ENCODE peak calls at places on chromosomes 7 and 10, in seven cellular contexts. One of them, this sample, is unnamed.

GRCh38 chr10:99540673-99541531 is 8.2 kb downstream of the NKX2-3 start:
- DNase-seq in SW 1271: no peak
- DNase-seq in stimulated activated CD8-positive, alpha-beta memory T cell treated with anti-CD3 and anti-CD28 coated beads, Interleukin-4, amount 100 ng/mL, for 24 hours: no peak
- DNase-seq in brain microvascular endothelial cell: no peak
- DNase-seq in NCI-H2029: no peak
- DNase-seq in fibroblast of villous mesenchyme: no peak
- DNase-seq in midbrain: no peak
- DNase-seq in this sample: no peak

GRCh38 chr10:12588091-12588850 is 238.9 kb downstream of the CAMK1D start:
- DNase-seq in SW 1271: no peak
- DNase-seq in stimulated activated CD8-positive, alpha-beta memory T cell treated with anti-CD3 and anti-CD28 coated beads, Interleukin-4, amount 100 ng/mL, for 24 hours: no peak
- DNase-seq in brain microvascular endothelial cell: no peak
- DNase-seq in NCI-H2029: no peak
- DNase-seq in fibroblast of villous mesenchyme: peak
- DNase-seq in midbrain: no peak
- DNase-seq in this sample: peak

GRCh38 chr7:79785556-79785955 is 332.1 kb upstream of the MAGI2 start:
- DNase-seq in SW 1271: no peak
- DNase-seq in stimulated activated CD8-positive, alpha-beta memory T cell treated with anti-CD3 and anti-CD28 coated beads, Interleukin-4, amount 100 ng/mL, for 24 hours: no peak
- DNase-seq in brain microvascular endothelial cell: no peak
- DNase-seq in NCI-H2029: no peak
- DNase-seq in fibroblast of villous mesenchyme: no peak
- DNase-seq in midbrain: no peak
- DNase-seq in this sample: no peak

GRCh38 chr7:30321089-30321991 is 36.9 kb downstream of the ZNRF2 start:
- DNase-seq in SW 1271: no peak
- DNase-seq in stimulated activated CD8-positive, alpha-beta memory T cell treated with anti-CD3 and anti-CD28 coated beads, Interleukin-4, amount 100 ng/mL, for 24 hours: no peak
- DNase-seq in brain microvascular endothelial cell: no peak
- DNase-seq in NCI-H2029: no peak
- DNase-seq in fibroblast of villous mesenchyme: no peak
- DNase-seq in midbrain: no peak
- DNase-seq in this sample: no peak

GRCh38 chr10:43046288-43046991 is 30.4 kb upstream of the RET start:
- DNase-seq in SW 1271: no peak
- DNase-seq in stimulated activated CD8-positive, alpha-beta memory T cell treated with anti-CD3 and anti-CD28 coated beads, Interleukin-4, amount 100 ng/mL, for 24 hours: no peak
- DNase-seq in brain microvascular endothelial cell: no peak
- DNase-seq in NCI-H2029: no peak
- DNase-seq in fibroblast of villous mesenchyme: no peak
- DNase-seq in midbrain: no peak
- DNase-seq in this sample: no peak

GRCh38 chr10:75043256-75044121 is 68.0 kb upstream of the SAMD8 start:
- DNase-seq in SW 1271: no peak
- DNase-seq in stimulated activated CD8-positive, alpha-beta memory T cell treated with anti-CD3 and anti-CD28 coated beads, Interleukin-4, amount 100 ng/mL, for 24 hours: peak
- DNase-seq in brain microvascular endothelial cell: no peak
- DNase-seq in NCI-H2029: no peak
- DNase-seq in fibroblast of villous mesenchyme: no peak
- DNase-seq in midbrain: no peak
- DNase-seq in this sample: no peak

GRCh38 chr10:132677096-132677904 is 108.6 kb downstream of the NKX6-2 start:
- DNase-seq in SW 1271: no peak
- DNase-seq in stimulated activated CD8-positive, alpha-beta memory T cell treated with anti-CD3 and anti-CD28 coated beads, Interleukin-4, amount 100 ng/mL, for 24 hours: no peak
- DNase-seq in brain microvascular endothelial cell: no peak
- DNase-seq in NCI-H2029: no peak
- DNase-seq in fibroblast of villous mesenchyme: no peak
- DNase-seq in midbrain: no peak
- DNase-seq in this sample: no peak

GRCh38 chr7:76071316-76072242 is 23.7 kb downstream of the MDH2 start:
- DNase-seq in SW 1271: no peak
- DNase-seq in stimulated activated CD8-positive, alpha-beta memory T cell treated with anti-CD3 and anti-CD28 coated beads, Interleukin-4, amount 100 ng/mL, for 24 hours: no peak
- DNase-seq in brain microvascular endothelial cell: no peak
- DNase-seq in NCI-H2029: no peak
- DNase-seq in fibroblast of villous mesenchyme: peak
- DNase-seq in midbrain: no peak
- DNase-seq in this sample: peak